ENCODE peak calls at places on chromosomes 2 and 18, in seven cellular contexts. T, M, V, H, W, S and J are unnamed samples.
A peak's percentile ranks its signal among the peaks of the same experiment; 100 is the strongest.

GRCh38 chr18:71105078-71105819 is 816.4 kb downstream of the SOCS6 start:
- DNase-seq in T (peak; percentile 75), M (peak; percentile 67), V (no peak), H (no peak), W (no peak), S (no peak), J (no peak)

GRCh38 chr2:147789720-147790119 is 55.1 kb upstream of the ACVR2A start:
- DNase-seq in T (peak; percentile 17), M (peak; percentile 6), V (no peak), H (no peak), W (no peak), S (no peak), J (no peak)

GRCh38 chr2:178723786-178724346 is 83.4 kb downstream of the TTN start:
- DNase-seq in T (no peak), M (no peak), V (no peak), H (no peak), W (no peak), S (no peak), J (no peak)

GRCh38 chr18:27709344-27709743 is 467.6 kb downstream of the CDH2 start:
- DNase-seq in T (no peak), M (no peak), V (no peak), H (no peak), W (no peak), S (no peak), J (no peak)

GRCh38 chr2:32882911-32883810 is 63.6 kb upstream of the LTBP1 start:
- DNase-seq in T (peak; percentile 8), M (peak; percentile 29), V (peak; percentile 71), H (no peak), W (no peak), S (no peak), J (no peak)

GRCh38 chr2:234816491-234816890 is 135.3 kb upstream of the SH3BP4 start:
- DNase-seq in T (no peak), M (no peak), V (no peak), H (no peak), W (no peak), S (no peak), J (no peak)

GRCh38 chr18:21264651-21265050 is 22.6 kb downstream of the GREB1L start:
- DNase-seq in T (peak; percentile 47), M (peak; percentile 44), V (no peak), H (no peak), W (peak; percentile 18), S (no peak), J (no peak)

GRCh38 chr18:28863396-28863795 is 686.5 kb upstream of the CDH2 start:
- DNase-seq in T (peak; percentile 71), M (peak; percentile 73), V (no peak), H (no peak), W (no peak), S (no peak), J (no peak)

GRCh38 chr2:148552675-148553331 is 91.7 kb upstream of the EPC2 start:
- DNase-seq in T (no peak), M (no peak), V (no peak), H (no peak), W (no peak), S (no peak), J (no peak)

GRCh38 chr2:16629044-16629443 is 36.6 kb downstream of the CYRIA start:
- DNase-seq in T (no peak), M (no peak), V (no peak), H (no peak), W (no peak), S (no peak), J (no peak)

GRCh38 chr2:16629770-16630169 is 35.9 kb downstream of the CYRIA start:
- DNase-seq in T (no peak), M (no peak), V (no peak), H (no peak), W (no peak), S (no peak), J (no peak)

GRCh38 chr2:16632615-16633014 is 33.0 kb downstream of the CYRIA start:
- DNase-seq in T (no peak), M (no peak), V (no peak), H (no peak), W (no peak), S (no peak), J (no peak)

GRCh38 chr2:16628316-16628715 is 37.3 kb downstream of the CYRIA start:
- DNase-seq in T (no peak), M (no peak), V (no peak), H (no peak), W (no peak), S (no peak), J (no peak)

DNA sequence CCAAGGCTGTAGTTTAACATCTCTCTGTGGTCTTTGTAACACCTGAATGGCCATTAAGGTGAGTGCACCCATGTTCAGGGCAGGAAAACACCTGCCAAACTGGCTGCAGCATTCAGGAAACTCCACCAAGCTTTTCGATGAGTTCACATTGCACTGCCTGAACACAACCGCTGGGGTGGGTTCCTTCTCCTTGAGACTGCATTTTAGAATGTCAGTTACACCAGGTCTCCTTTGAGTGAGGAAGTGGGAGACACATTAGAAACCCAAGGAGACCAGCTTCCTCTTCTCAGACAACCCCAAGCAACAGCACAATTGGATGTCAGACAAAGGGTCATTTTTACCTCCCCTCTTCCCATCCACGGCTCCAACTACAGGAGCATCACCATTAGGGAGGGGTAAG is 35.2 kb downstream of the CYRIA start:
- DNase-seq in T (no peak), M (no peak), V (no peak), H (no peak), W (no peak), S (no peak), J (no peak)
- TF ChIP-seq CTCF in T (no peak), M (no peak), V (no peak), H (peak; percentile 18), W (no peak), S (no peak), J (no peak)

GRCh38 chr18:41751652-41752051 is 203.4 kb upstream of the PIK3C3 start:
- DNase-seq in T (no peak), M (no peak), V (no peak), H (no peak), W (no peak), S (no peak), J (no peak)

GRCh38 chr18:41744664-41745063 is 210.4 kb upstream of the PIK3C3 start:
- DNase-seq in T (peak; percentile 23), M (peak; percentile 38), V (no peak), H (no peak), W (no peak), S (no peak), J (no peak)

GRCh38 chr18:41745166-41746049 is 209.6 kb upstream of the PIK3C3 start:
- DNase-seq in T (peak; percentile 81), M (peak; percentile 83), V (no peak), H (no peak), W (peak; percentile 74), S (peak; percentile 50), J (peak; percentile 70)

GRCh38 chr18:41751161-41751560 is 203.9 kb upstream of the PIK3C3 start:
- DNase-seq in T (no peak), M (no peak), V (no peak), H (no peak), W (no peak), S (no peak), J (no peak)

GRCh38 chr18:41747723-41748242 is 207.3 kb upstream of the PIK3C3 start:
- DNase-seq in T (no peak), M (no peak), V (no peak), H (no peak), W (no peak), S (no peak), J (no peak)
- TF ChIP-seq CTCF in T (no peak), M (no peak), V (no peak), H (no peak), W (no peak), S (no peak), J (no peak)

GRCh38 chr2:55309441-55309840 is 40.4 kb upstream of the MTIF2 start:
- DNase-seq in T (peak; percentile 78), M (peak; percentile 68), V (peak; percentile 20), H (no peak), W (no peak), S (no peak), J (no peak)

GRCh38 chr2:55314985-55315384 is 46.0 kb upstream of the MTIF2 start:
- DNase-seq in T (no peak), M (no peak), V (no peak), H (no peak), W (no peak), S (no peak), J (no peak)

DNA sequence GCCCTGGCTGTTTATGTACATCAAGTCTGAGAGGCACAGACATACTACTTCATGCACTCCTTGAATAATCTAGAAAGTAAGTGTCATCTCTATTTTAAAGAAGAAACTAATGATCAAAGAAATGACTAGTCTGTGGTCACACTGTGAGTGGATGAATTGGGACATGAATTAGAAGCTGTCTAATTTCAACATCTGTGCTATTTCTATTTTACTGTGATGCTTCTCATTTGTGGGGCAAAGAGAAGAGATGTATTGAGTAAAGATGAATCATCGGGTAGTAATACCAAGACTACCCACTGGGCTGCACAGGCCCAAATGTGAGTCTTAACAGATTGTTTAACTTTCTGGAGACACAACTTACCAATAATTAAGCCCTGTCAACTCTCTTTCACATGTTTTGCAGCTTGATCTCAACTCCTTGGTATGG is 42.4 kb upstream of the MTIF2 start:
- DNase-seq in T (peak; percentile 35), M (peak; percentile 44), V (peak; percentile 41), H (no peak), W (no peak), S (no peak), J (no peak)
- TF ChIP-seq CTCF in T (peak; percentile 36), M (peak; percentile 26), V (peak; percentile 41), H (no peak), W (no peak), S (no peak), J (peak; percentile 35)

DNA sequence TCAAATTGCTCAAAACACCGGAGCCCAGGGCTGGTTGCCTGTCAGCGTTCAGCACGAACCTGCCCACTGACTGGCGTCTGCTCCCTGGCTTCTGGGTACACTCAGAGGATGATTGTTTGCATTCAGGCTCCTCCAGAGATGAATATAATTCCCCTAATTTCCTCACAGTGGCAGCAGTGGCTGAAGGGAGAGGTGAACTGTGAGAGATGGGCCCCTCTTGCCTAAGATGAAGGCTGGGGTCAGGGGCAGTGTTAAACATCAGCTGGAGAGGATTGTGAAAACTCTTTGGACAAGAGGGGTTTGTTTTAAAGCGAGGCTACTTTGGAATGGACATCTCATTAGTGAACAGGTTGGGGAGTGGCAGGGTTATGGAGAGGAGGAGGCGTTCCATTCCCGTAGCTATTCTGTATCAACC is 31.0 kb downstream of the TCF7L1 start:
- DNase-seq in T (no peak), M (no peak), V (no peak), H (no peak), W (no peak), S (no peak), J (no peak)
- TF ChIP-seq CTCF in T (no peak), M (no peak), V (no peak), H (no peak), W (no peak), S (no peak), J (no peak)

GRCh38 chr2:165687376-165687775 is 106.7 kb downstream of the GALNT3 start:
- DNase-seq in T (no peak), M (no peak), V (no peak), H (no peak), W (no peak), S (no peak), J (no peak)

GRCh38 chr2:165693838-165694237 is 100.2 kb downstream of the GALNT3 start:
- DNase-seq in T (no peak), M (no peak), V (no peak), H (no peak), W (no peak), S (no peak), J (no peak)

DNA sequence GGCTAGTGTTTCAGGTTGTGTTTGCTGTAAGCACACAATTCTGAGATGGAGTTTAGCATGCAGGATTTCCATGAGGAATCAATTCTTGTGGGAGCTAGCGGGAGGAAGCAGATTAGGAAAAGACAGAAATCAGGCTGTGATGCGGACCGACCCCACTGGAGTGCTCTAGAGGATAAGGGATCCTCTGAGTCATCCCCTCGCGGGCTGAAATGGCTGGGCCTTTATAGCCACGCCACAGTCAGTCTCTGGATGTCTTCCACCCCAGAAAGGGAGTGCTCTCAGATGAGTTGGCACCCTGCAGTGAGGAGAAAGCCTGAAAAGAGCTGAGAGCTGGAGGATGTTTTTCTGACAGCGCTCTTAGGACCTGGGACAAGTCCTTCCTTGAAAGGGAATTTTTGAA is 102.4 kb downstream of the GALNT3 start:
- DNase-seq in T (peak; percentile 57), M (peak; percentile 79), V (peak; percentile 37), H (no peak), W (peak; percentile 57), S (no peak), J (peak; percentile 15)
- TF ChIP-seq CTCF in T (peak; percentile 11), M (peak; percentile 21), V (peak; percentile 30), H (no peak), W (no peak), S (no peak), J (no peak)